ENCODE peak calls at places on chromosomes 7 and 10, in ten cellular contexts. S, Z, M, O, J, B, N, K, W and X are unnamed samples.

GRCh38 chr10:13770760-13771493 is 184.2 kb downstream of the PRPF18 start:
- DNase-seq in B (no peak), S (no peak), J (no peak), Z (no peak), N (no peak), K (no peak), O (no peak), W (no peak), M (no peak), X (no peak)

GRCh38 chr10:117391436-117392205 is 16.4 kb upstream of the PDZD8 start:
- DNase-seq in O (peak; percentile 43), S (no peak), K (peak; percentile 79), Z (no peak), N (no peak), W (peak; percentile 29), M (no peak), J (no peak), B (no peak), X (peak; percentile 45)

GRCh38 chr10:122854648-122855047 is 9.0 kb upstream of the CUZD1 start:
- DNase-seq in M (no peak), Z (no peak), B (no peak), J (no peak), O (no peak), S (peak; percentile 55), K (peak; percentile 88), W (peak; percentile 92), N (no peak), X (peak; percentile 58)

GRCh38 chr10:49280001-49280408 is 19.0 kb upstream of the C10orf71 start:
- DNase-seq in Z (no peak), S (no peak), B (no peak), W (peak; percentile 84), K (peak; percentile 78), N (no peak), O (no peak), M (no peak), J (no peak), X (no peak)

GRCh38 chr7:64914557-64914956 is 11.5 kb downstream of the ZNF273 start:
- DNase-seq in M (no peak), B (no peak), O (no peak), J (no peak), Z (no peak), W (no peak), K (no peak), S (no peak), N (no peak), X (no peak)

GRCh38 chr10:119460369-119461195 is 81.9 kb downstream of the RGS10 start:
- DNase-seq in K (no peak), S (no peak), Z (no peak), B (no peak), M (no peak), W (no peak), J (no peak), N (no peak), O (no peak), X (no peak)

GRCh38 chr7:151835636-151836035 is 41.3 kb downstream of the PRKAG2 start:
- DNase-seq in S (no peak), O (no peak), B (no peak), K (no peak), M (no peak), N (no peak), Z (no peak), J (no peak), W (no peak), X (no peak)

GRCh38 chr10:69807696-69808095 is 6.0 kb downstream of the COL13A1 start:
- DNase-seq in J (no peak), O (no peak), M (peak; percentile 46), W (peak; percentile 61), B (no peak), N (no peak), K (peak; percentile 57), S (no peak), Z (no peak), X (peak; percentile 28)

GRCh38 chr7:155999631-156000489 is 187.6 kb upstream of the SHH start:
- DNase-seq in S (no peak), W (no peak), K (no peak), J (no peak), N (no peak), O (no peak), M (no peak), Z (no peak), B (no peak), X (no peak)

GRCh38 chr7:147894271-147894670 is 696.3 kb upstream of the C7orf33 start:
- DNase-seq in W (no peak), K (peak; percentile 10), S (no peak), O (no peak), N (no peak), Z (no peak), J (no peak), M (no peak), B (no peak), X (no peak)

GRCh38 chr10:124671486-124672075 is 72.6 kb downstream of the FAM53B start:
- DNase-seq in N (no peak), B (no peak), Z (no peak), S (no peak), M (peak; percentile 34), J (peak; percentile 68), O (no peak), K (peak; percentile 54), W (peak; percentile 39), X (peak; percentile 73)

GRCh38 chr7:79290841-79291497 is 162.5 kb downstream of the MAGI2 start:
- DNase-seq in O (no peak), J (no peak), S (no peak), N (no peak), W (peak; percentile 79), Z (no peak), K (no peak), M (no peak), B (no peak), X (no peak)

GRCh38 chr10:83522881-83523386 is 616.4 kb upstream of the GHITM start:
- DNase-seq in K (peak; percentile 65), S (peak; percentile 94), Z (no peak), O (no peak), J (peak; percentile 65), M (no peak), N (no peak), W (peak; percentile 84), B (no peak), X (peak; percentile 32)

GRCh38 chr10:48614481-48615383 is 9.9 kb upstream of the ARHGAP22 start:
- DNase-seq in W (peak; percentile 91), M (no peak), N (no peak), J (no peak), Z (no peak), B (no peak), S (peak; percentile 50), O (no peak), K (peak; percentile 93), X (peak; percentile 66)

GRCh38 chr10:71010730-71011129 is 122.4 kb upstream of the PCBD1 start:
- DNase-seq in N (no peak), W (no peak), O (no peak), B (no peak), M (no peak), S (no peak), J (peak; percentile 6), Z (no peak), K (no peak), X (no peak)
- TF ChIP-seq CTCF in N (no peak), W (no peak), O (no peak), B (no peak), M (no peak), S (no peak), J (no peak), Z (no peak), K (no peak), X (no peak)

GRCh38 chr7:106947244-106947728 is 82.2 kb downstream of the PIK3CG start:
- DNase-seq in M (peak; percentile 68), J (peak; percentile 30), O (peak; percentile 59), Z (peak; percentile 72), B (no peak), S (peak; percentile 38), K (peak; percentile 71), N (no peak), W (peak; percentile 80), X (peak; percentile 85)
- TF ChIP-seq CTCF in M (peak; percentile 73), J (peak; percentile 73), O (peak; percentile 75), Z (no peak), B (peak; percentile 60), S (peak; percentile 77), K (peak; percentile 87), N (no peak), W (peak; percentile 66), X (peak; percentile 79)

DNA sequence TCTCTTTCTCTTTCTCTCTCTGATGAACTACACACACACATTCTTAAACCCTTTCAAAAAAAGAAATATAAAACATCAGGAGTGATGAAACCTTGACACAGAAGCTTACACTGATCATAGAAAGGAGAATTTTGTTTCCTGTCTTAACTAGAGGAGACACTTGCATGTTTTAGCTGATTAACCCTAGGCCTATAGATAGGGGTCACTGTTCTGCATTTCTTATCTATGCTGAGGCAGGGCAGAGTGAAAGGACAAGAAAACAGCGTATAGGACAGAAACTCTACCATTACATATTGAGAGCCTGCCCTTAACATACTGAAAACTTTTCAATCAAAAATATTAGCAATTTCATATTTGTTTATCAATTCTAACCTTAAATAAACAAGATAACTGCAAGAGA is 680.6 kb upstream of the MBL2 start:
- DNase-seq in N (no peak), M (no peak), S (no peak), O (no peak), K (no peak), W (no peak), Z (no peak), J (no peak), B (no peak), X (no peak)
- TF ChIP-seq CTCF in N (no peak), M (no peak), S (no peak), O (no peak), K (no peak), W (no peak), Z (no peak), J (no peak), B (no peak), X (no peak)

GRCh38 chr7:91264083-91264923 is at the start of gene FZD1:
- DNase-seq in K (peak; percentile 99), B (peak; percentile 84), N (peak; percentile 94), S (peak; percentile 87), W (peak; percentile 98), O (peak; percentile 94), Z (peak; percentile 94), M (peak; percentile 95), J (peak; percentile 98), X (peak; percentile 99)
- TF ChIP-seq CTCF in K (no peak), B (no peak), N (no peak), S (no peak), W (no peak), O (no peak), Z (no peak), M (no peak), J (peak; percentile 19), X (no peak)